ENCODE peak calls at places on chromosomes 4 and X, in seven cellular contexts. I, L, A, Z, D, N and V are unnamed samples.

GRCh38 chrX:154990496-154990895 is 32.0 kb downstream of the F8 start:
- DNase-seq in I (no peak), L (no peak), A (no peak), Z (no peak), D (no peak), N (no peak), V (no peak)

GRCh38 chr4:24816797-24817196 is 21.4 kb downstream of the SOD3 start:
- DNase-seq in I (no peak), L (no peak), A (no peak), Z (no peak), D (no peak), N (no peak), V (no peak)

GRCh38 chr4:164716901-164717300 is 37.0 kb upstream of the SMIM31 start:
- DNase-seq in I (no peak), L (peak), A (peak), Z (peak), D (no peak), N (no peak), V (no peak)

GRCh38 chr4:174318829-174319764 is 35.4 kb downstream of the CEP44 start:
- DNase-seq in I (no peak), L (peak), A (peak), Z (peak), D (no peak), N (no peak), V (no peak)

GRCh38 chr4:99221980-99222379 is 2.9 kb upstream of the ADH6 start:
- DNase-seq in I (no peak), L (peak), A (peak), Z (no peak), D (no peak), N (no peak), V (no peak)

GRCh38 chr4:80990851-80991250 is 39.7 kb upstream of the BMP3 start:
- DNase-seq in I (no peak), L (peak), A (no peak), Z (peak), D (no peak), N (no peak), V (no peak)

GRCh38 chr4:104897297-104897645 is 249.4 kb upstream of the TET2 start:
- DNase-seq in I (no peak), L (no peak), A (no peak), Z (no peak), D (no peak), N (no peak), V (no peak)

GRCh38 chr4:141802324-141802723 is 165.9 kb downstream of the IL15 start:
- DNase-seq in I (no peak), L (no peak), A (peak), Z (no peak), D (no peak), N (no peak), V (no peak)

GRCh38 chr4:55321707-55322264 is 24.3 kb upstream of the SRD5A3 start:
- DNase-seq in I (peak), L (peak), A (peak), Z (peak), D (peak), N (peak), V (peak)

GRCh38 chrX:132463411-132463810 is 25.4 kb downstream of the MBNL3 start:
- DNase-seq in I (no peak), L (peak), A (peak), Z (peak), D (no peak), N (no peak), V (no peak)

GRCh38 chr4:109094061-109094460 is 208.4 kb downstream of the COL25A1 start:
- DNase-seq in I (no peak), L (no peak), A (no peak), Z (no peak), D (no peak), N (no peak), V (no peak)

GRCh38 chr4:27278615-27279014 is 418.0 kb downstream of the STIM2 start:
- DNase-seq in I (no peak), L (peak), A (no peak), Z (peak), D (no peak), N (no peak), V (no peak)

GRCh38 chrX:151973851-151974335 is 583 bp downstream of the GABRE start:
- DNase-seq in I (no peak), L (peak), A (no peak), Z (no peak), D (no peak), N (no peak), V (no peak)

GRCh38 chrX:17022205-17022604 is 75.7 kb downstream of the REPS2 start:
- DNase-seq in I (no peak), L (no peak), A (no peak), Z (no peak), D (no peak), N (no peak), V (no peak)

GRCh38 chr4:93103042-93103441 is 725.5 kb upstream of the ATOH1 start:
- DNase-seq in I (no peak), L (peak), A (no peak), Z (peak), D (no peak), N (no peak), V (no peak)

GRCh38 chrX:39309018-39309620 is 507.9 kb downstream of the MID1IP1 start:
- DNase-seq in I (no peak), L (no peak), A (peak), Z (no peak), D (no peak), N (peak), V (no peak)

GRCh38 chrX:75301060-75301459 is 27.2 kb downstream of the UPRT start:
- DNase-seq in I (no peak), L (no peak), A (no peak), Z (no peak), D (no peak), N (no peak), V (no peak)

GRCh38 chr4:109429545-109429944 is 4.1 kb upstream of the SEC24B start:
- DNase-seq in I (no peak), L (no peak), A (no peak), Z (no peak), D (no peak), N (no peak), V (no peak)

GRCh38 chrX:130111220-130111934 is 1.1 kb upstream of the ELF4 start:
- DNase-seq in I (no peak), L (peak), A (peak), Z (no peak), D (no peak), N (no peak), V (no peak)

GRCh38 chr4:98166025-98166730 is 22.9 kb upstream of the STPG2 start:
- DNase-seq in I (peak), L (no peak), A (peak), Z (no peak), D (no peak), N (no peak), V (peak)

GRCh38 chr4:52627876-52628275 is 31.2 kb downstream of the USP46 start:
- DNase-seq in I (no peak), L (no peak), A (no peak), Z (no peak), D (no peak), N (no peak), V (no peak)

GRCh38 chr4:38290360-38290759 is 330.2 kb downstream of the PTTG2 start:
- DNase-seq in I (no peak), L (no peak), A (no peak), Z (no peak), D (no peak), N (no peak), V (no peak)

DNA sequence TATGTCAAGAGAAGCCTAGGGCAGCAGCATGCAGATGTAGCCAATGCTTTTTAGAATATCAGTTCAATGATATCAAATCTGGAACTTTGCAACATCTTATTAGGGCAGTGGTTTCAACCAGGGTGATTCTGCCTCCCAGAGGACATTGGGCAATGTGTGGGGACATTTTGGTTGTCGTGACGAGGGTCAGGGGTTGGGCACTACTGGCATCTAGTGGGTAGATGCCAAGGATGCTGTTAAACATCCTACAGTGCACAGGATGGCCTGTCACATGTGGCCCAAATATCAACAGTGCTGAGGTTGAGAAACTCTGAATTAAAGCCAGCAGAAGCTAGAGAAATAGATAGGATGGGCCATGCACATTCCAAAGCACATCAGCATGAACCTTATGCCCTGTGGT is 152.3 kb downstream of the AMELX start:
- DNase-seq in I (no peak), L (no peak), A (no peak), Z (no peak), D (no peak), N (no peak), V (no peak)
- H3K27ac ChIP-seq in I (no peak), L (no peak), A (no peak), Z (no peak), D (no peak), N (no peak), V (no peak)

DNA sequence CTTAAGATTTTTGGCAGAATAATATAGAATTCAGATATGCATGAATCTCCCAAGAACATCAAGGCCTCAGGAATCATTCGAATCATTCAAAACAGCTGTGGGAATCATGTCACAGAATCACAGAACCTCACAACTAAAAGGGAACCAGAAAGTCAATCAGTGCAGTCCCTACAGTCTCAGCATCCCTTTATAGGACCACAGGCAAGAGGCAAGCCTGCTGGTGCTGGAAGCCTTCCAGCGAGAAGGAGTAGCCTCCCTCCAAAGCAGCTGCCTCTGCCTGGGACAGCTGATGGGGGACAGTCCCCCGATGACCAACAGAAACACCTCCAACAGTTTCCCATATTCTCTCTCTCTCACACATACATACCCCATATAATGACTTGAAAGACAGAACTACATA is 20.7 kb downstream of the QDPR start:
- DNase-seq in I (no peak), L (no peak), A (no peak), Z (no peak), D (no peak), N (no peak), V (no peak)
- H3K27ac ChIP-seq in I (peak), L (no peak), A (no peak), Z (no peak), D (no peak), N (no peak), V (peak)

GRCh38 chr4:163071308-163071707 is 95.4 kb downstream of the NAF1 start:
- DNase-seq in I (no peak), L (no peak), A (no peak), Z (no peak), D (no peak), N (no peak), V (no peak)
- H3K27ac ChIP-seq in I (no peak), L (no peak), A (no peak), Z (no peak), D (no peak), N (no peak), V (no peak)

GRCh38 chr4:5962416-5962815 is 55.8 kb downstream of the C4orf50 start:
- DNase-seq in I (peak), L (no peak), A (no peak), Z (peak), D (no peak), N (no peak), V (no peak)
- H3K27ac ChIP-seq in I (no peak), L (no peak), A (no peak), Z (no peak), D (no peak), N (no peak), V (no peak)

DNA sequence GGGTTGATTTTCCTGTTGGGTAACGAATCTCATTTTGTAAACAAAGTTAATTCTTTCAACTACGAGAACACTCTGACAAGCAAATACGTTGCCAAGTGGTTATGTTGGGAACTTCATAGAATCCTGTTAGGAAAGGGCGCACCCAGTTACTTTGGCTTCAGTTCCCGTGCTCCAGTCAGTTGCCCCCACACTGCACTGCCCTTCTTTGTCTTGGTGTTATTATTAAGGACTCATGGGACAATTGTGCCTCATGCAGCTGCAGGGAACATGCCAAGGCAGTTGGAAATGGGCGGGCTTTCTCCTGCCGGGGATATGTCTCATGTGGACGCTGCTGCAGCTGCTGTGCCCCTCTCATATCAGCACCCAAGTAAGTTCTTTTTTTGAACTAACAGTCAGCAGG is 28.9 kb downstream of the OFD1 start:
- DNase-seq in I (no peak), L (peak), A (no peak), Z (no peak), D (no peak), N (no peak), V (no peak)
- H3K27ac ChIP-seq in I (no peak), L (peak), A (no peak), Z (no peak), D (no peak), N (peak), V (no peak)

GRCh38 chr4:129248621-129249020 is 152.7 kb downstream of the C4orf33 start:
- DNase-seq in I (no peak), L (no peak), A (no peak), Z (no peak), D (no peak), N (no peak), V (no peak)

GRCh38 chr4:129254526-129254925 is 158.6 kb downstream of the C4orf33 start:
- DNase-seq in I (no peak), L (no peak), A (no peak), Z (no peak), D (no peak), N (no peak), V (no peak)

DNA sequence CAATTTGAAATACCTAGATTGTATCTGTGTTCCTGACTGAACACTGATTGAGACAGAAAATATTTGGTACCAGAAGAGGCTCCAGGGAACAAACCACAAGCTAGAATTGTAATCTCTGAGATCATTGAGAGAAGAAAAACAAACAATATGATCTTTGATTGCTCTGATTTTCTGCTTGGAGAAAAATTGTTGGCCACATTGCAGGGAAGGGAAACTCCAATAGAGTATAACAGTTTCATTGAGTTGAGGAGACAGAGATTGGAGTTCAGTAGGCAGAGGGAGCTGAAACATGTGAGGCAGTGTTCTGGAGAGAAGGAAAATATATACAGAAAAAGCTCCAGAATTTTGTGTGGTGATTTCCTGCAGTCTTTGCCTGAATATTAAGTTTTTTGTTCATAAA is 158.2 kb downstream of the C4orf33 start:
- DNase-seq in I (no peak), L (no peak), A (no peak), Z (no peak), D (no peak), N (no peak), V (no peak)
- H3K27ac ChIP-seq in I (no peak), L (no peak), A (no peak), Z (no peak), D (no peak), N (no peak), V (no peak)

GRCh38 chr4:1047106-1047975 is 35.9 kb downstream of the FGFRL1 start:
- DNase-seq in I (peak), L (peak), A (no peak), Z (peak), D (no peak), N (no peak), V (peak)
- H3K27ac ChIP-seq in I (no peak), L (no peak), A (peak), Z (no peak), D (no peak), N (no peak), V (no peak)

GRCh38 chr4:153560918-153561317 is 94.8 kb downstream of the TMEM131L start:
- DNase-seq in I (no peak), L (no peak), A (no peak), Z (no peak), D (no peak), N (no peak), V (no peak)

GRCh38 chr4:153553820-153554173 is 87.6 kb downstream of the TMEM131L start:
- DNase-seq in I (no peak), L (no peak), A (no peak), Z (no peak), D (no peak), N (no peak), V (no peak)

GRCh38 chr4:153553155-153553819 is 87.1 kb downstream of the TMEM131L start:
- DNase-seq in I (no peak), L (no peak), A (no peak), Z (no peak), D (no peak), N (no peak), V (no peak)

GRCh38 chr4:153556441-153556815 is 90.3 kb downstream of the TMEM131L start:
- DNase-seq in I (no peak), L (no peak), A (no peak), Z (no peak), D (no peak), N (no peak), V (no peak)

GRCh38 chr4:153555730-153556440 is 89.7 kb downstream of the TMEM131L start:
- DNase-seq in I (peak), L (no peak), A (no peak), Z (no peak), D (no peak), N (peak), V (peak)
- H3K27ac ChIP-seq in I (no peak), L (no peak), A (no peak), Z (no peak), D (no peak), N (no peak), V (no peak)